ENCODE peak calls at places on chromosomes 13 and 19, in five cellular contexts. One of them, this sample, is unnamed.

GRCh38 chr13:38875186-38875875 is 115.3 kb downstream of the STOML3 start:
- DNase-seq in T-cell: no peak
- DNase-seq in cardiac fibroblast: no peak
- DNase-seq in NCI-H1417: no peak
- DNase-seq in bronchial epithelial cell: no peak
- DNase-seq in this sample: no peak

GRCh38 chr13:48126944-48127814 is 32.3 kb upstream of the MED4 start:
- DNase-seq in T-cell: peak
- DNase-seq in cardiac fibroblast: peak
- DNase-seq in NCI-H1417: peak
- DNase-seq in bronchial epithelial cell: peak
- DNase-seq in this sample: peak

GRCh38 chr19:39406656-39407393 is at the start of gene ZFP36:
- DNase-seq in T-cell: peak
- DNase-seq in cardiac fibroblast: peak
- DNase-seq in NCI-H1417: peak
- DNase-seq in bronchial epithelial cell: peak
- DNase-seq in this sample: peak

GRCh38 chr19:1122972-1123363 is 19.2 kb downstream of the GPX4 start:
- DNase-seq in T-cell: no peak
- DNase-seq in cardiac fibroblast: peak
- DNase-seq in NCI-H1417: peak
- DNase-seq in bronchial epithelial cell: peak
- DNase-seq in this sample: peak

GRCh38 chr19:18807861-18808331 is 16.8 kb upstream of the COMP start:
- DNase-seq in T-cell: no peak
- DNase-seq in cardiac fibroblast: no peak
- DNase-seq in NCI-H1417: no peak
- DNase-seq in bronchial epithelial cell: no peak
- DNase-seq in this sample: peak

GRCh38 chr13:71117920-71118319 is 749.1 kb downstream of the DACH1 start:
- DNase-seq in T-cell: no peak
- DNase-seq in cardiac fibroblast: no peak
- DNase-seq in NCI-H1417: no peak
- DNase-seq in bronchial epithelial cell: no peak
- DNase-seq in this sample: no peak

GRCh38 chr13:33676045-33676699 is 141.8 kb upstream of the RFC3 start:
- DNase-seq in T-cell: no peak
- DNase-seq in cardiac fibroblast: peak
- DNase-seq in NCI-H1417: no peak
- DNase-seq in bronchial epithelial cell: peak
- DNase-seq in this sample: peak

GRCh38 chr13:28177327-28177726 is 39.0 kb downstream of the PAN3 start:
- DNase-seq in T-cell: no peak
- DNase-seq in cardiac fibroblast: no peak
- DNase-seq in NCI-H1417: no peak
- DNase-seq in bronchial epithelial cell: no peak
- DNase-seq in this sample: no peak

GRCh38 chr13:38180100-38180499 is 169.6 kb upstream of the UFM1 start:
- DNase-seq in T-cell: no peak
- DNase-seq in cardiac fibroblast: peak
- DNase-seq in NCI-H1417: no peak
- DNase-seq in bronchial epithelial cell: peak
- DNase-seq in this sample: no peak

GRCh38 chr19:16244091-16244490 is 46.4 kb downstream of the AP1M1 start:
- DNase-seq in T-cell: no peak
- DNase-seq in cardiac fibroblast: peak
- DNase-seq in NCI-H1417: no peak
- DNase-seq in bronchial epithelial cell: no peak
- DNase-seq in this sample: peak

GRCh38 chr19:5264453-5264852 is 76.2 kb downstream of the PTPRS start:
- DNase-seq in T-cell: no peak
- DNase-seq in cardiac fibroblast: no peak
- DNase-seq in NCI-H1417: no peak
- DNase-seq in bronchial epithelial cell: no peak
- DNase-seq in this sample: no peak

GRCh38 chr19:16018106-16018755 is 58.1 kb upstream of the TPM4 start:
- DNase-seq in T-cell: no peak
- DNase-seq in cardiac fibroblast: no peak
- DNase-seq in NCI-H1417: no peak
- DNase-seq in bronchial epithelial cell: no peak
- DNase-seq in this sample: no peak

GRCh38 chr19:48192750-48193149 is 22.3 kb downstream of the ZSWIM9 start:
- DNase-seq in T-cell: no peak
- DNase-seq in cardiac fibroblast: no peak
- DNase-seq in NCI-H1417: no peak
- DNase-seq in bronchial epithelial cell: no peak
- DNase-seq in this sample: no peak

GRCh38 chr13:113064534-113065405 is 40.8 kb upstream of the F7 start:
- DNase-seq in T-cell: no peak
- DNase-seq in cardiac fibroblast: peak
- DNase-seq in NCI-H1417: peak
- DNase-seq in bronchial epithelial cell: peak
- DNase-seq in this sample: no peak

GRCh38 chr13:80400834-80401450 is 60.0 kb upstream of the SPRY2 start:
- DNase-seq in T-cell: no peak
- DNase-seq in cardiac fibroblast: no peak
- DNase-seq in NCI-H1417: no peak
- DNase-seq in bronchial epithelial cell: no peak
- DNase-seq in this sample: no peak

GRCh38 chr19:14890616-14891379 is 4.9 kb upstream of the OR7A17 start:
- DNase-seq in T-cell: no peak
- DNase-seq in cardiac fibroblast: no peak
- DNase-seq in NCI-H1417: no peak
- DNase-seq in bronchial epithelial cell: no peak
- DNase-seq in this sample: no peak

GRCh38 chr13:79548886-79549285 is 67.9 kb downstream of the NDFIP2 start:
- DNase-seq in T-cell: no peak
- DNase-seq in cardiac fibroblast: peak
- DNase-seq in NCI-H1417: no peak
- DNase-seq in bronchial epithelial cell: peak
- DNase-seq in this sample: no peak

GRCh38 chr13:28493740-28494536 is 990 bp downstream of the FLT1 start:
- DNase-seq in T-cell: no peak
- DNase-seq in cardiac fibroblast: peak
- DNase-seq in NCI-H1417: no peak
- DNase-seq in bronchial epithelial cell: no peak
- DNase-seq in this sample: peak

GRCh38 chr19:2176336-2176994 is 12.7 kb downstream of the DOT1L start:
- DNase-seq in T-cell: no peak
- DNase-seq in cardiac fibroblast: no peak
- DNase-seq in NCI-H1417: no peak
- DNase-seq in bronchial epithelial cell: peak
- DNase-seq in this sample: no peak

GRCh38 chr13:97574926-97575325 is 141.0 kb downstream of the RAP2A start:
- DNase-seq in T-cell: no peak
- DNase-seq in cardiac fibroblast: peak
- DNase-seq in NCI-H1417: peak
- DNase-seq in bronchial epithelial cell: peak
- DNase-seq in this sample: peak

GRCh38 chr19:38142176-38143035 is 81.6 kb downstream of the DPF1 start:
- DNase-seq in T-cell: peak
- DNase-seq in cardiac fibroblast: peak
- DNase-seq in NCI-H1417: peak
- DNase-seq in bronchial epithelial cell: peak
- DNase-seq in this sample: peak

GRCh38 chr13:45456196-45456972 is 8.4 kb upstream of the COG3 start:
- DNase-seq in T-cell: no peak
- DNase-seq in cardiac fibroblast: peak
- DNase-seq in NCI-H1417: no peak
- DNase-seq in bronchial epithelial cell: peak
- DNase-seq in this sample: peak

GRCh38 chr13:111508164-111508870 is 187.9 kb downstream of the TEX29 start:
- DNase-seq in T-cell: no peak
- DNase-seq in cardiac fibroblast: no peak
- DNase-seq in NCI-H1417: no peak
- DNase-seq in bronchial epithelial cell: no peak
- DNase-seq in this sample: no peak

GRCh38 chr19:33387351-33388230 is 14.1 kb downstream of the CEBPG start:
- DNase-seq in T-cell: no peak
- DNase-seq in cardiac fibroblast: no peak
- DNase-seq in NCI-H1417: no peak
- DNase-seq in bronchial epithelial cell: no peak
- DNase-seq in this sample: no peak

GRCh38 chr13:85241045-85241444 is 558.2 kb downstream of the SLITRK6 start:
- DNase-seq in T-cell: no peak
- DNase-seq in cardiac fibroblast: peak
- DNase-seq in NCI-H1417: no peak
- DNase-seq in bronchial epithelial cell: peak
- DNase-seq in this sample: peak

GRCh38 chr13:76762731-76763130 is 123.5 kb downstream of the KCTD12 start:
- DNase-seq in T-cell: no peak
- DNase-seq in cardiac fibroblast: no peak
- DNase-seq in NCI-H1417: no peak
- DNase-seq in bronchial epithelial cell: no peak
- DNase-seq in this sample: no peak

GRCh38 chr13:64527561-64527960 is 2702.6 kb downstream of the PCDH9 start:
- DNase-seq in T-cell: no peak
- DNase-seq in cardiac fibroblast: no peak
- DNase-seq in NCI-H1417: no peak
- DNase-seq in bronchial epithelial cell: peak
- DNase-seq in this sample: no peak

GRCh38 chr19:32819415-32820400 is 49.9 kb downstream of the SLC7A9 start:
- DNase-seq in T-cell: no peak
- DNase-seq in cardiac fibroblast: no peak
- DNase-seq in NCI-H1417: peak
- DNase-seq in bronchial epithelial cell: no peak
- DNase-seq in this sample: no peak

GRCh38 chr13:113565526-113566226 is 18.9 kb upstream of the TFDP1 start:
- DNase-seq in T-cell: no peak
- DNase-seq in cardiac fibroblast: no peak
- DNase-seq in NCI-H1417: no peak
- DNase-seq in bronchial epithelial cell: no peak
- DNase-seq in this sample: no peak

GRCh38 chr19:30780032-30780431 is 407.8 kb downstream of the ZNF536 start:
- DNase-seq in T-cell: no peak
- DNase-seq in cardiac fibroblast: no peak
- DNase-seq in NCI-H1417: no peak
- DNase-seq in bronchial epithelial cell: no peak
- DNase-seq in this sample: peak

GRCh38 chr13:98998831-98999634 is 21.2 kb upstream of the DOCK9 start:
- DNase-seq in T-cell: peak
- DNase-seq in cardiac fibroblast: peak
- DNase-seq in NCI-H1417: no peak
- DNase-seq in bronchial epithelial cell: no peak
- DNase-seq in this sample: peak